ENCODE peak calls at places on chromosomes 13 and 19, in ten cellular contexts. One of them, this sample, is unnamed.

GRCh38 chr19:57363734-57364181 is 407 bp downstream of the TRAPPC2B start:
- DNase-seq in HFFc6: no peak
- DNase-seq in mucosa of gallbladder: no peak
- DNase-seq in EH: peak
- DNase-seq in left ventricle myocardium superior: no peak
- DNase-seq in thoracic aorta: no peak
- DNase-seq in choroid plexus epithelial cell: peak
- DNase-seq in cardiac muscle cell: peak
- DNase-seq in mucosa of descending colon: no peak
- DNase-seq in NCI-H446: no peak
- DNase-seq in this sample: no peak

GRCh38 chr19:8126008-8126407 is 23.4 kb downstream of the FBN3 start:
- DNase-seq in HFFc6: no peak
- DNase-seq in EH: no peak
- DNase-seq in left ventricle myocardium superior: no peak
- DNase-seq in NCI-H446: no peak
- DNase-seq in thoracic aorta: no peak
- DNase-seq in mucosa of gallbladder: no peak
- DNase-seq in cardiac muscle cell: no peak
- DNase-seq in mucosa of descending colon: no peak
- DNase-seq in choroid plexus epithelial cell: no peak
- DNase-seq in this sample: no peak

GRCh38 chr19:3801412-3802096 is 15.4 kb upstream of the MATK start:
- DNase-seq in mucosa of gallbladder: peak
- DNase-seq in NCI-H446: no peak
- DNase-seq in choroid plexus epithelial cell: no peak
- DNase-seq in mucosa of descending colon: peak
- DNase-seq in HFFc6: no peak
- DNase-seq in cardiac muscle cell: peak
- DNase-seq in thoracic aorta: no peak
- DNase-seq in EH: peak
- DNase-seq in left ventricle myocardium superior: peak
- DNase-seq in this sample: peak

GRCh38 chr19:29485293-29485692 is 40.5 kb upstream of the VSTM2B start:
- DNase-seq in HFFc6: no peak
- DNase-seq in thoracic aorta: no peak
- DNase-seq in EH: no peak
- DNase-seq in NCI-H446: no peak
- DNase-seq in mucosa of descending colon: no peak
- DNase-seq in cardiac muscle cell: no peak
- DNase-seq in choroid plexus epithelial cell: no peak
- DNase-seq in left ventricle myocardium superior: no peak
- DNase-seq in mucosa of gallbladder: no peak
- DNase-seq in this sample: no peak

GRCh38 chr13:91368676-91369425 is 21.4 kb downstream of the MIR17HG start:
- DNase-seq in mucosa of gallbladder: no peak
- DNase-seq in left ventricle myocardium superior: no peak
- DNase-seq in cardiac muscle cell: no peak
- DNase-seq in NCI-H446: no peak
- DNase-seq in choroid plexus epithelial cell: peak
- DNase-seq in thoracic aorta: no peak
- DNase-seq in HFFc6: no peak
- DNase-seq in EH: peak
- DNase-seq in mucosa of descending colon: no peak
- DNase-seq in this sample: no peak

GRCh38 chr19:7534531-7534980 is 961 bp upstream of the PNPLA6 start:
- DNase-seq in left ventricle myocardium superior: peak
- DNase-seq in mucosa of gallbladder: peak
- DNase-seq in thoracic aorta: peak
- DNase-seq in choroid plexus epithelial cell: peak
- DNase-seq in NCI-H446: no peak
- DNase-seq in mucosa of descending colon: peak
- DNase-seq in cardiac muscle cell: peak
- DNase-seq in EH: peak
- DNase-seq in HFFc6: peak
- DNase-seq in this sample: peak

GRCh38 chr13:45718063-45718462 is 15.9 kb downstream of the CBY2 start:
- DNase-seq in left ventricle myocardium superior: no peak
- DNase-seq in choroid plexus epithelial cell: peak
- DNase-seq in EH: peak
- DNase-seq in NCI-H446: no peak
- DNase-seq in cardiac muscle cell: peak
- DNase-seq in thoracic aorta: no peak
- DNase-seq in mucosa of descending colon: no peak
- DNase-seq in HFFc6: peak
- DNase-seq in mucosa of gallbladder: no peak
- DNase-seq in this sample: no peak

GRCh38 chr13:53781941-53782340 is 753.3 kb downstream of the OLFM4 start:
- DNase-seq in mucosa of gallbladder: no peak
- DNase-seq in choroid plexus epithelial cell: no peak
- DNase-seq in thoracic aorta: no peak
- DNase-seq in left ventricle myocardium superior: no peak
- DNase-seq in mucosa of descending colon: no peak
- DNase-seq in cardiac muscle cell: peak
- DNase-seq in HFFc6: no peak
- DNase-seq in EH: no peak
- DNase-seq in NCI-H446: no peak
- DNase-seq in this sample: no peak

This sample was measured in heart left ventricle.